ENCODE peak calls at places on chromosomes 12 and 14, in five cellular contexts. One of them, this sample, is unnamed.

GRCh38 chr12:85279449-85280137 is 427 bp upstream of the ALX1 start:
- DNase-seq in GM23248: no peak
- DNase-seq in lung: no peak
- DNase-seq in fibroblast of lung: peak; percentile 1
- DNase-seq in CD4-positive, CD25-positive, alpha-beta regulatory T cell: no peak
- DNase-seq in this sample: no peak

GRCh38 chr12:122835693-122836026 is 403 bp downstream of the HIP1R start:
- DNase-seq in GM23248: no peak
- DNase-seq in lung: no peak
- DNase-seq in fibroblast of lung: no peak
- DNase-seq in CD4-positive, CD25-positive, alpha-beta regulatory T cell: peak; percentile 19
- DNase-seq in this sample: peak; percentile 37

GRCh38 chr14:69484444-69485113 is at the start of gene PLEKHD1:
- DNase-seq in GM23248: peak; percentile 13
- DNase-seq in lung: peak; percentile 55
- DNase-seq in fibroblast of lung: no peak
- DNase-seq in CD4-positive, CD25-positive, alpha-beta regulatory T cell: no peak
- DNase-seq in this sample: no peak

GRCh38 chr12:121649819-121650353 is 19.6 kb downstream of the MORN3 start:
- DNase-seq in GM23248: no peak
- DNase-seq in lung: no peak
- DNase-seq in fibroblast of lung: no peak
- DNase-seq in CD4-positive, CD25-positive, alpha-beta regulatory T cell: no peak
- DNase-seq in this sample: no peak

GRCh38 chr14:56002876-56003625 is 115.2 kb upstream of the PELI2 start:
- DNase-seq in GM23248: no peak
- DNase-seq in lung: no peak
- DNase-seq in fibroblast of lung: no peak
- DNase-seq in CD4-positive, CD25-positive, alpha-beta regulatory T cell: peak; percentile 70
- DNase-seq in this sample: no peak

GRCh38 chr14:26427059-26427458 is 170.8 kb downstream of the NOVA1 start:
- DNase-seq in GM23248: peak; percentile 41
- DNase-seq in lung: no peak
- DNase-seq in fibroblast of lung: peak; percentile 78
- DNase-seq in CD4-positive, CD25-positive, alpha-beta regulatory T cell: no peak
- DNase-seq in this sample: no peak

GRCh38 chr14:39085933-39086332 is 17.1 kb downstream of the SEC23A start:
- DNase-seq in GM23248: no peak
- DNase-seq in lung: no peak
- DNase-seq in fibroblast of lung: peak; percentile 53
- DNase-seq in CD4-positive, CD25-positive, alpha-beta regulatory T cell: no peak
- DNase-seq in this sample: no peak

GRCh38 chr14:100045687-100046344 is 19.4 kb upstream of the EVL start:
- DNase-seq in GM23248: peak; percentile 22
- DNase-seq in lung: no peak
- DNase-seq in fibroblast of lung: peak; percentile 64
- DNase-seq in CD4-positive, CD25-positive, alpha-beta regulatory T cell: no peak
- DNase-seq in this sample: no peak

GRCh38 chr14:96747006-96747405 is 50.2 kb upstream of the VRK1 start:
- DNase-seq in GM23248: no peak
- DNase-seq in lung: no peak
- DNase-seq in fibroblast of lung: no peak
- DNase-seq in CD4-positive, CD25-positive, alpha-beta regulatory T cell: no peak
- DNase-seq in this sample: no peak

GRCh38 chr14:99270491-99271287 is 1.3 kb downstream of the BCL11B start:
- DNase-seq in GM23248: peak; percentile 9
- DNase-seq in lung: no peak
- DNase-seq in fibroblast of lung: no peak
- DNase-seq in CD4-positive, CD25-positive, alpha-beta regulatory T cell: peak; percentile 48
- DNase-seq in this sample: no peak

GRCh38 chr12:52205584-52206308 is 13.9 kb upstream of the KRT80 start:
- DNase-seq in GM23248: no peak
- DNase-seq in lung: no peak
- DNase-seq in fibroblast of lung: no peak
- DNase-seq in CD4-positive, CD25-positive, alpha-beta regulatory T cell: no peak
- DNase-seq in this sample: no peak

GRCh38 chr14:23984891-23985607 is 3.7 kb upstream of the DHRS4L2 start:
- DNase-seq in GM23248: peak; percentile 93
- DNase-seq in lung: no peak
- DNase-seq in fibroblast of lung: peak; percentile 85
- DNase-seq in CD4-positive, CD25-positive, alpha-beta regulatory T cell: no peak
- DNase-seq in this sample: no peak

GRCh38 chr12:55706840-55707671 is 648 bp downstream of the ITGA7 start:
- DNase-seq in GM23248: peak; percentile 39
- DNase-seq in lung: no peak
- DNase-seq in fibroblast of lung: no peak
- DNase-seq in CD4-positive, CD25-positive, alpha-beta regulatory T cell: no peak
- DNase-seq in this sample: no peak

GRCh38 chr14:104387000-104387384 is 192.6 kb upstream of the C14orf180 start:
- DNase-seq in GM23248: no peak
- DNase-seq in lung: no peak
- DNase-seq in fibroblast of lung: no peak
- DNase-seq in CD4-positive, CD25-positive, alpha-beta regulatory T cell: no peak
- DNase-seq in this sample: no peak

GRCh38 chr14:92553456-92553855 is 39.9 kb downstream of the RIN3 start:
- DNase-seq in GM23248: peak; percentile 16
- DNase-seq in lung: no peak
- DNase-seq in fibroblast of lung: peak; percentile 78
- DNase-seq in CD4-positive, CD25-positive, alpha-beta regulatory T cell: no peak
- DNase-seq in this sample: no peak

GRCh38 chr14:102500190-102500661 is 9.3 kb downstream of the ANKRD9 start:
- DNase-seq in GM23248: peak; percentile 90
- DNase-seq in lung: peak; percentile 71
- DNase-seq in fibroblast of lung: peak; percentile 62
- DNase-seq in CD4-positive, CD25-positive, alpha-beta regulatory T cell: no peak
- DNase-seq in this sample: no peak

GRCh38 chr14:77161011-77161410 is 19.4 kb upstream of the ZDHHC22 start:
- DNase-seq in GM23248: no peak
- DNase-seq in lung: no peak
- DNase-seq in fibroblast of lung: no peak
- DNase-seq in CD4-positive, CD25-positive, alpha-beta regulatory T cell: no peak
- DNase-seq in this sample: no peak

GRCh38 chr14:78698991-78699390 is 528.8 kb downstream of the NRXN3 start:
- DNase-seq in GM23248: no peak
- DNase-seq in lung: no peak
- DNase-seq in fibroblast of lung: no peak
- DNase-seq in CD4-positive, CD25-positive, alpha-beta regulatory T cell: no peak
- DNase-seq in this sample: no peak

GRCh38 chr14:68178282-68178681 is 358.7 kb downstream of the RAD51B start:
- DNase-seq in GM23248: no peak
- DNase-seq in lung: no peak
- DNase-seq in fibroblast of lung: peak; percentile 77
- DNase-seq in CD4-positive, CD25-positive, alpha-beta regulatory T cell: no peak
- DNase-seq in this sample: no peak

GRCh38 chr12:94731733-94732360 is 81.5 kb upstream of the TMCC3 start:
- DNase-seq in GM23248: no peak
- DNase-seq in lung: no peak
- DNase-seq in fibroblast of lung: no peak
- DNase-seq in CD4-positive, CD25-positive, alpha-beta regulatory T cell: no peak
- DNase-seq in this sample: no peak

GRCh38 chr12:6278439-6279255 is 31.8 kb upstream of the PLEKHG6 start:
- DNase-seq in GM23248: peak; percentile 95
- DNase-seq in lung: peak; percentile 86
- DNase-seq in fibroblast of lung: peak; percentile 74
- DNase-seq in CD4-positive, CD25-positive, alpha-beta regulatory T cell: peak; percentile 81
- DNase-seq in this sample: peak; percentile 86

GRCh38 chr12:106583578-106584103 is 837 bp downstream of the RFX4 start:
- DNase-seq in GM23248: peak; percentile 41
- DNase-seq in lung: no peak
- DNase-seq in fibroblast of lung: no peak
- DNase-seq in CD4-positive, CD25-positive, alpha-beta regulatory T cell: no peak
- DNase-seq in this sample: peak; percentile 34

GRCh38 chr12:106582661-106583577 is at the start of gene RFX4:
- DNase-seq in GM23248: no peak
- DNase-seq in lung: no peak
- DNase-seq in fibroblast of lung: no peak
- DNase-seq in CD4-positive, CD25-positive, alpha-beta regulatory T cell: no peak
- DNase-seq in this sample: peak; percentile 91

GRCh38 chr12:106580671-106581508 is 1.9 kb upstream of the RFX4 start:
- DNase-seq in GM23248: no peak
- DNase-seq in lung: no peak
- DNase-seq in fibroblast of lung: no peak
- DNase-seq in CD4-positive, CD25-positive, alpha-beta regulatory T cell: no peak
- DNase-seq in this sample: no peak

GRCh38 chr12:106582264-106582591 is 576 bp upstream of the RFX4 start:
- DNase-seq in GM23248: no peak
- DNase-seq in lung: no peak
- DNase-seq in fibroblast of lung: no peak
- DNase-seq in CD4-positive, CD25-positive, alpha-beta regulatory T cell: no peak
- DNase-seq in this sample: no peak

DNA sequence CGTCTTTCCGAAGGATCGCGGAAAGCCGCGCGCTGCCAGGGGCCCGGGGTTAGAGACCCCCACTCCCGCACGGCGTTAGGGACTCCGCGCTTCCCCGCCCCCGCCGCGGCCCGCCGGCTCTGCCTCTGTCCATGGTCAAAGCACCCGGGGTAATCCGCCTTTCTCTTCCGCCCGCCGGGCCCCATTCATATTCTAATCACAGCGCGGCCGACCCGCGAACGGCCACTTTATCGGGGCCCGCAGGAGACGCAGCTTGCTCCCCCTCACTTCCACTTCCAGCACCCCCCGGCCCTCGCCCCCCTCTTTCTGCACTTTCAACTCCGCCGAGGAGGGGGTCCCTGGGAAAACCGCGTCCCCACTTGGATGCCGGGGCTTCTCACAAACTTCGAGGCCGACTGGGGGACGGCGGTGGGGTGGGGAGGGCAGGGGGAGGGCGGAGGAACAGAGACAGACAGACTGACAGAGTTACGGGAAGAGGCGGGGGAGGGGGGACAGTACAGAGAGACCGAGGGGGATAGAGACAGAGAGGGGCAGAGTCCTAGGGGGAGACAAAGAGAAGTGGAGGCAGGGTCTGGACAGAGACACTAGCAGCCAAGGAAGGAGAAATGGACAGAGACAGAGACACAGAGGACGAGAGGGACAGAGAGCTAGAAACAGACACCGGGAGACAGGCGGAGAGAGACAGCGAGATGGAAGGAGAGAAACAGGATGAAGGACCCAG is 1.1 kb upstream of the RFX4 start:
- DNase-seq in GM23248: peak; percentile 50
- DNase-seq in lung: no peak
- DNase-seq in fibroblast of lung: no peak
- DNase-seq in CD4-positive, CD25-positive, alpha-beta regulatory T cell: no peak
- DNase-seq in this sample: peak; percentile 78
- H3K27me3 ChIP-seq in GM23248: peaks cover 67% of the 10 kb centered on the region
- H3K27me3 ChIP-seq in lung: peaks cover 25% of the 10 kb centered on the region
- H3K27me3 ChIP-seq in fibroblast of lung: peaks cover 55% of the 10 kb centered on the region
- H3K27me3 ChIP-seq in CD4-positive, CD25-positive, alpha-beta regulatory T cell: peaks cover 27% of the 10 kb centered on the region
- H3K27me3 ChIP-seq in this sample: no peaks in the 10 kb centered on the region

GRCh38 chr12:31687101-31687527 is 27.6 kb downstream of the ETFBKMT start:
- DNase-seq in GM23248: no peak
- DNase-seq in lung: no peak
- DNase-seq in fibroblast of lung: no peak
- DNase-seq in CD4-positive, CD25-positive, alpha-beta regulatory T cell: no peak
- DNase-seq in this sample: no peak

GRCh38 chr12:31682136-31682962 is 22.9 kb downstream of the ETFBKMT start:
- DNase-seq in GM23248: peak; percentile 71
- DNase-seq in lung: peak; percentile 59
- DNase-seq in fibroblast of lung: peak; percentile 74
- DNase-seq in CD4-positive, CD25-positive, alpha-beta regulatory T cell: peak; percentile 71
- DNase-seq in this sample: peak; percentile 83

DNA sequence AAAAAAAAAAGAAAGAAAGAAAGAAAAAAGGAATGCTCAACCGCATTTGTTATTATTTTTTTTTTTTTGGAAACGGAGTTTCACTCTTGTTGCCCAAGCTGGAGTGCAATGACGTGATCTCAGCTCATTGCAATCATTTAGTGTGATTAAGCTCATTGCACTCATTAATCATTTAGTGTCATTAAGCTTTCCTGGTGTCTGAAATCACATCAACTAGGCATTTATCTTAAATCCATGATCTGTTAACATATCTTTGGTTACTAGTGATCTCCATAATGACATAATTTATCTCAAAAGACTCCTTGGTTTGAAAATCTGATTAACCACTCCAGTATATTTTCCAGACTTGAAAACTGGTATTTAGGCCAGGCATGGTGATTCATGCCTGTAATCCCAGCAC is 26.3 kb downstream of the ETFBKMT start:
- DNase-seq in GM23248: no peak
- DNase-seq in lung: no peak
- DNase-seq in fibroblast of lung: peak; percentile 87
- DNase-seq in CD4-positive, CD25-positive, alpha-beta regulatory T cell: no peak
- DNase-seq in this sample: no peak
- H3K27me3 ChIP-seq in GM23248: no peaks in the 10 kb centered on the region
- H3K27me3 ChIP-seq in lung: no peaks in the 10 kb centered on the region
- H3K27me3 ChIP-seq in fibroblast of lung: no peaks in the 10 kb centered on the region
- H3K27me3 ChIP-seq in CD4-positive, CD25-positive, alpha-beta regulatory T cell: no peaks in the 10 kb centered on the region
- H3K27me3 ChIP-seq in this sample: no peaks in the 10 kb centered on the region

GRCh38 chr12:127888948-127889347 is 378.0 kb upstream of the TMEM132C start:
- DNase-seq in GM23248: peak; percentile 52
- DNase-seq in lung: no peak
- DNase-seq in fibroblast of lung: peak; percentile 26
- DNase-seq in CD4-positive, CD25-positive, alpha-beta regulatory T cell: no peak
- DNase-seq in this sample: no peak
- H3K27me3 ChIP-seq in GM23248: no peaks in the 10 kb centered on the region
- H3K27me3 ChIP-seq in lung: no peaks in the 10 kb centered on the region
- H3K27me3 ChIP-seq in fibroblast of lung: no peaks in the 10 kb centered on the region
- H3K27me3 ChIP-seq in CD4-positive, CD25-positive, alpha-beta regulatory T cell: no peaks in the 10 kb centered on the region
- H3K27me3 ChIP-seq in this sample: no peaks in the 10 kb centered on the region

DNA sequence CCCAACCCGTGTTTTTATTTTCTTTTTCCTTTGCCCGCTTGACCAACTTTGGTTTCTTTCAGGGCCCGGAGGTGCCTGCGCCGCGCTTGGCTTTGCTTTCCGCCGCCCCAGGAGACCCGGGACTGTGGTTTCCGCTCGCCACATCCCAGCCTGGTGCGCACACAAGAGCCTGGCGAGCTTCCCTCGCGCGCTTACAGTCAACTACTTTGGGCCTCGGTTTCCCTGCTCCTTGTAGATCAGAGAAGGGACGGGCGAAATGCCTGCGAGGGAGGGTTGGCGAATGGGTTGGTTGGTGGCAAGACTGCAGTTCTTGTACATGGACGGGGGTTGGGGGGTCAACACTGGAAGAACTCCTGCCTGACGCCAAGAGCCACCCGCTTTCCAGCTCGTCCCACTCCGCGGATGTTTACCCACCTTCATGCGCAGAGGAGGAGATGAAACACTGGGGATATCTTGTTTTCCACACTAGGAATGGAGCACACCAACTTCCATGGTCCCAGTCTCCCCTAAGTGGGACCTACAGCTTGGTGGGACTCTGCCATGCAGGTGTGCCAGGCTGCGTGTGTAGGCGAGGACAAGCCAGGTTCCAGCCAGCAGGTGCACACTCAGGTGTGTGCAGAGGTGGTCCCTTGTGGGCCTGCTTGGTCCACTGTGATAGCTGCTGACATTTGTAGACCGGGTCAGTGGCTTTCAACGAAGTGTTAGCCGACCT is 16.6 kb upstream of the TBX3 start:
- DNase-seq in GM23248: no peak
- DNase-seq in lung: no peak
- DNase-seq in fibroblast of lung: no peak
- DNase-seq in CD4-positive, CD25-positive, alpha-beta regulatory T cell: no peak
- DNase-seq in this sample: no peak
- H3K27me3 ChIP-seq in GM23248: peaks cover 7% of the 10 kb centered on the region
- H3K27me3 ChIP-seq in lung: no peaks in the 10 kb centered on the region
- H3K27me3 ChIP-seq in fibroblast of lung: peaks cover 5% of the 10 kb centered on the region
- H3K27me3 ChIP-seq in CD4-positive, CD25-positive, alpha-beta regulatory T cell: peaks cover 20% of the 10 kb centered on the region
- H3K27me3 ChIP-seq in this sample: peaks cover 36% of the 10 kb centered on the region

GRCh38 chr12:125187148-125187733 is 122.0 kb downstream of the AACS start:
- DNase-seq in GM23248: peak; percentile 19
- DNase-seq in lung: no peak
- DNase-seq in fibroblast of lung: peak; percentile 31
- DNase-seq in CD4-positive, CD25-positive, alpha-beta regulatory T cell: no peak
- DNase-seq in this sample: no peak
- H3K27me3 ChIP-seq in GM23248: peaks cover 22% of the 10 kb centered on the region
- H3K27me3 ChIP-seq in lung: peaks cover 15% of the 10 kb centered on the region
- H3K27me3 ChIP-seq in fibroblast of lung: peaks cover 36% of the 10 kb centered on the region
- H3K27me3 ChIP-seq in CD4-positive, CD25-positive, alpha-beta regulatory T cell: peaks cover 23% of the 10 kb centered on the region
- H3K27me3 ChIP-seq in this sample: peaks cover 35% of the 10 kb centered on the region

GRCh38 chr12:53735556-53735955 is 8.3 kb upstream of the CALCOCO1 start:
- DNase-seq in GM23248: no peak
- DNase-seq in lung: no peak
- DNase-seq in fibroblast of lung: no peak
- DNase-seq in CD4-positive, CD25-positive, alpha-beta regulatory T cell: no peak
- DNase-seq in this sample: no peak
- H3K27me3 ChIP-seq in GM23248: peaks cover 37% of the 10 kb centered on the region
- H3K27me3 ChIP-seq in lung: no peaks in the 10 kb centered on the region
- H3K27me3 ChIP-seq in fibroblast of lung: peaks cover 46% of the 10 kb centered on the region
- H3K27me3 ChIP-seq in CD4-positive, CD25-positive, alpha-beta regulatory T cell: peaks cover 40% of the 10 kb centered on the region
- H3K27me3 ChIP-seq in this sample: peaks cover 39% of the 10 kb centered on the region